ENCODE peak calls at places on chromosomes 2 and 18, in eight cellular contexts. One of them, this sample, is unnamed.

GRCh38 chr2:190574169-190574568 is 39.6 kb upstream of the NEMP2 start:
- DNase-seq in stimulated activated CD4-positive, alpha-beta T cell treated with anti-CD3 and anti-CD28 coated beads, Interleukin-4, amount 100 ng/mL, for 48 hours: no peak
- DNase-seq in AG04449: no peak
- DNase-seq in endodermal cell: no peak
- DNase-seq in midbrain: no peak
- DNase-seq in caudate nucleus: no peak
- DNase-seq in activated CD4-positive, alpha-beta T cell treated with anti-CD3 and anti-CD28 coated beads, Interleukin-2, amount 50 U/mL, for 1 hour: no peak
- DNase-seq in type B pancreatic cell: no peak
- DNase-seq in this sample: no peak

GRCh38 chr18:23037646-23038045 is 97.6 kb upstream of the CABLES1 start:
- DNase-seq in stimulated activated CD4-positive, alpha-beta T cell treated with anti-CD3 and anti-CD28 coated beads, Interleukin-4, amount 100 ng/mL, for 48 hours: no peak
- DNase-seq in AG04449: no peak
- DNase-seq in endodermal cell: peak
- DNase-seq in midbrain: no peak
- DNase-seq in caudate nucleus: no peak
- DNase-seq in activated CD4-positive, alpha-beta T cell treated with anti-CD3 and anti-CD28 coated beads, Interleukin-2, amount 50 U/mL, for 1 hour: no peak
- DNase-seq in type B pancreatic cell: no peak
- DNase-seq in this sample: no peak

GRCh38 chr2:160794926-160795325 is 301.3 kb upstream of the RBMS1 start:
- DNase-seq in stimulated activated CD4-positive, alpha-beta T cell treated with anti-CD3 and anti-CD28 coated beads, Interleukin-4, amount 100 ng/mL, for 48 hours: no peak
- DNase-seq in AG04449: no peak
- DNase-seq in endodermal cell: no peak
- DNase-seq in midbrain: no peak
- DNase-seq in caudate nucleus: no peak
- DNase-seq in activated CD4-positive, alpha-beta T cell treated with anti-CD3 and anti-CD28 coated beads, Interleukin-2, amount 50 U/mL, for 1 hour: no peak
- DNase-seq in type B pancreatic cell: no peak
- DNase-seq in this sample: no peak

GRCh38 chr18:47263828-47264314 is 12.4 kb upstream of the SKOR2 start:
- DNase-seq in stimulated activated CD4-positive, alpha-beta T cell treated with anti-CD3 and anti-CD28 coated beads, Interleukin-4, amount 100 ng/mL, for 48 hours: no peak
- DNase-seq in AG04449: no peak
- DNase-seq in endodermal cell: peak
- DNase-seq in midbrain: no peak
- DNase-seq in caudate nucleus: no peak
- DNase-seq in activated CD4-positive, alpha-beta T cell treated with anti-CD3 and anti-CD28 coated beads, Interleukin-2, amount 50 U/mL, for 1 hour: no peak
- DNase-seq in type B pancreatic cell: no peak
- DNase-seq in this sample: no peak

GRCh38 chr2:137333386-137333972 is 568.1 kb downstream of the THSD7B start:
- DNase-seq in stimulated activated CD4-positive, alpha-beta T cell treated with anti-CD3 and anti-CD28 coated beads, Interleukin-4, amount 100 ng/mL, for 48 hours: no peak
- DNase-seq in AG04449: no peak
- DNase-seq in endodermal cell: no peak
- DNase-seq in midbrain: no peak
- DNase-seq in caudate nucleus: no peak
- DNase-seq in activated CD4-positive, alpha-beta T cell treated with anti-CD3 and anti-CD28 coated beads, Interleukin-2, amount 50 U/mL, for 1 hour: no peak
- DNase-seq in type B pancreatic cell: no peak
- DNase-seq in this sample: no peak

GRCh38 chr2:27217173-27218121 is at the start of gene CAD:
- DNase-seq in stimulated activated CD4-positive, alpha-beta T cell treated with anti-CD3 and anti-CD28 coated beads, Interleukin-4, amount 100 ng/mL, for 48 hours: peak
- DNase-seq in AG04449: no peak
- DNase-seq in endodermal cell: peak
- DNase-seq in midbrain: peak
- DNase-seq in caudate nucleus: peak
- DNase-seq in activated CD4-positive, alpha-beta T cell treated with anti-CD3 and anti-CD28 coated beads, Interleukin-2, amount 50 U/mL, for 1 hour: peak
- DNase-seq in type B pancreatic cell: peak
- DNase-seq in this sample: peak

GRCh38 chr2:63041592-63041991 is 9.0 kb upstream of the OTX1 start:
- DNase-seq in stimulated activated CD4-positive, alpha-beta T cell treated with anti-CD3 and anti-CD28 coated beads, Interleukin-4, amount 100 ng/mL, for 48 hours: no peak
- DNase-seq in AG04449: no peak
- DNase-seq in endodermal cell: no peak
- DNase-seq in midbrain: no peak
- DNase-seq in caudate nucleus: no peak
- DNase-seq in activated CD4-positive, alpha-beta T cell treated with anti-CD3 and anti-CD28 coated beads, Interleukin-2, amount 50 U/mL, for 1 hour: no peak
- DNase-seq in type B pancreatic cell: no peak
- DNase-seq in this sample: no peak

GRCh38 chr2:215884741-215885140 is 128.6 kb downstream of the MREG start:
- DNase-seq in stimulated activated CD4-positive, alpha-beta T cell treated with anti-CD3 and anti-CD28 coated beads, Interleukin-4, amount 100 ng/mL, for 48 hours: no peak
- DNase-seq in AG04449: peak
- DNase-seq in endodermal cell: no peak
- DNase-seq in midbrain: no peak
- DNase-seq in caudate nucleus: no peak
- DNase-seq in activated CD4-positive, alpha-beta T cell treated with anti-CD3 and anti-CD28 coated beads, Interleukin-2, amount 50 U/mL, for 1 hour: no peak
- DNase-seq in type B pancreatic cell: no peak
- DNase-seq in this sample: no peak

GRCh38 chr2:7498927-7499489 is 581.8 kb downstream of the RNF144A start:
- DNase-seq in stimulated activated CD4-positive, alpha-beta T cell treated with anti-CD3 and anti-CD28 coated beads, Interleukin-4, amount 100 ng/mL, for 48 hours: no peak
- DNase-seq in AG04449: no peak
- DNase-seq in endodermal cell: no peak
- DNase-seq in midbrain: no peak
- DNase-seq in caudate nucleus: no peak
- DNase-seq in activated CD4-positive, alpha-beta T cell treated with anti-CD3 and anti-CD28 coated beads, Interleukin-2, amount 50 U/mL, for 1 hour: no peak
- DNase-seq in type B pancreatic cell: no peak
- DNase-seq in this sample: no peak

GRCh38 chr18:23380817-23381216 is 72.3 kb upstream of the RIOK3 start:
- DNase-seq in stimulated activated CD4-positive, alpha-beta T cell treated with anti-CD3 and anti-CD28 coated beads, Interleukin-4, amount 100 ng/mL, for 48 hours: no peak
- DNase-seq in AG04449: no peak
- DNase-seq in endodermal cell: no peak
- DNase-seq in midbrain: no peak
- DNase-seq in caudate nucleus: no peak
- DNase-seq in activated CD4-positive, alpha-beta T cell treated with anti-CD3 and anti-CD28 coated beads, Interleukin-2, amount 50 U/mL, for 1 hour: no peak
- DNase-seq in type B pancreatic cell: no peak
- DNase-seq in this sample: no peak

GRCh38 chr2:25301453-25302352 is 40.0 kb downstream of the DNMT3A start:
- DNase-seq in stimulated activated CD4-positive, alpha-beta T cell treated with anti-CD3 and anti-CD28 coated beads, Interleukin-4, amount 100 ng/mL, for 48 hours: peak
- DNase-seq in AG04449: peak
- DNase-seq in endodermal cell: no peak
- DNase-seq in midbrain: no peak
- DNase-seq in caudate nucleus: no peak
- DNase-seq in activated CD4-positive, alpha-beta T cell treated with anti-CD3 and anti-CD28 coated beads, Interleukin-2, amount 50 U/mL, for 1 hour: peak
- DNase-seq in type B pancreatic cell: no peak
- DNase-seq in this sample: no peak

GRCh38 chr2:7707723-7708122 is 790.5 kb downstream of the RNF144A start:
- DNase-seq in stimulated activated CD4-positive, alpha-beta T cell treated with anti-CD3 and anti-CD28 coated beads, Interleukin-4, amount 100 ng/mL, for 48 hours: no peak
- DNase-seq in AG04449: no peak
- DNase-seq in endodermal cell: no peak
- DNase-seq in midbrain: no peak
- DNase-seq in caudate nucleus: no peak
- DNase-seq in activated CD4-positive, alpha-beta T cell treated with anti-CD3 and anti-CD28 coated beads, Interleukin-2, amount 50 U/mL, for 1 hour: no peak
- DNase-seq in type B pancreatic cell: no peak
- DNase-seq in this sample: no peak

GRCh38 chr18:26548144-26549102 is at the start of gene KCTD1:
- DNase-seq in stimulated activated CD4-positive, alpha-beta T cell treated with anti-CD3 and anti-CD28 coated beads, Interleukin-4, amount 100 ng/mL, for 48 hours: peak
- DNase-seq in AG04449: peak
- DNase-seq in endodermal cell: peak
- DNase-seq in midbrain: peak
- DNase-seq in caudate nucleus: peak
- DNase-seq in activated CD4-positive, alpha-beta T cell treated with anti-CD3 and anti-CD28 coated beads, Interleukin-2, amount 50 U/mL, for 1 hour: peak
- DNase-seq in type B pancreatic cell: peak
- DNase-seq in this sample: peak

GRCh38 chr18:37532917-37533316 is 32.7 kb downstream of the CELF4 start:
- DNase-seq in stimulated activated CD4-positive, alpha-beta T cell treated with anti-CD3 and anti-CD28 coated beads, Interleukin-4, amount 100 ng/mL, for 48 hours: no peak
- DNase-seq in AG04449: no peak
- DNase-seq in endodermal cell: no peak
- DNase-seq in midbrain: no peak
- DNase-seq in caudate nucleus: no peak
- DNase-seq in activated CD4-positive, alpha-beta T cell treated with anti-CD3 and anti-CD28 coated beads, Interleukin-2, amount 50 U/mL, for 1 hour: no peak
- DNase-seq in type B pancreatic cell: no peak
- DNase-seq in this sample: no peak

GRCh38 chr18:44557626-44558151 is 123.0 kb upstream of the SETBP1 start:
- DNase-seq in stimulated activated CD4-positive, alpha-beta T cell treated with anti-CD3 and anti-CD28 coated beads, Interleukin-4, amount 100 ng/mL, for 48 hours: no peak
- DNase-seq in AG04449: no peak
- DNase-seq in endodermal cell: no peak
- DNase-seq in midbrain: no peak
- DNase-seq in caudate nucleus: no peak
- DNase-seq in activated CD4-positive, alpha-beta T cell treated with anti-CD3 and anti-CD28 coated beads, Interleukin-2, amount 50 U/mL, for 1 hour: no peak
- DNase-seq in type B pancreatic cell: no peak
- DNase-seq in this sample: no peak

GRCh38 chr2:83162421-83162820 is 1296.7 kb downstream of the SUCLG1 start:
- DNase-seq in stimulated activated CD4-positive, alpha-beta T cell treated with anti-CD3 and anti-CD28 coated beads, Interleukin-4, amount 100 ng/mL, for 48 hours: no peak
- DNase-seq in AG04449: no peak
- DNase-seq in endodermal cell: no peak
- DNase-seq in midbrain: no peak
- DNase-seq in caudate nucleus: no peak
- DNase-seq in activated CD4-positive, alpha-beta T cell treated with anti-CD3 and anti-CD28 coated beads, Interleukin-2, amount 50 U/mL, for 1 hour: no peak
- DNase-seq in type B pancreatic cell: no peak
- DNase-seq in this sample: no peak

GRCh38 chr2:219724628-219725027 is 97.2 kb downstream of the SLC4A3 start:
- DNase-seq in stimulated activated CD4-positive, alpha-beta T cell treated with anti-CD3 and anti-CD28 coated beads, Interleukin-4, amount 100 ng/mL, for 48 hours: no peak
- DNase-seq in AG04449: no peak
- DNase-seq in endodermal cell: no peak
- DNase-seq in midbrain: no peak
- DNase-seq in caudate nucleus: no peak
- DNase-seq in activated CD4-positive, alpha-beta T cell treated with anti-CD3 and anti-CD28 coated beads, Interleukin-2, amount 50 U/mL, for 1 hour: no peak
- DNase-seq in type B pancreatic cell: no peak
- DNase-seq in this sample: no peak

GRCh38 chr2:8241317-8241716 is 440.5 kb upstream of the ID2 start:
- DNase-seq in stimulated activated CD4-positive, alpha-beta T cell treated with anti-CD3 and anti-CD28 coated beads, Interleukin-4, amount 100 ng/mL, for 48 hours: no peak
- DNase-seq in AG04449: no peak
- DNase-seq in endodermal cell: peak
- DNase-seq in midbrain: no peak
- DNase-seq in caudate nucleus: no peak
- DNase-seq in activated CD4-positive, alpha-beta T cell treated with anti-CD3 and anti-CD28 coated beads, Interleukin-2, amount 50 U/mL, for 1 hour: no peak
- DNase-seq in type B pancreatic cell: peak
- DNase-seq in this sample: no peak

GRCh38 chr2:187264612-187265011 is 183.4 kb downstream of the CALCRL start:
- DNase-seq in stimulated activated CD4-positive, alpha-beta T cell treated with anti-CD3 and anti-CD28 coated beads, Interleukin-4, amount 100 ng/mL, for 48 hours: no peak
- DNase-seq in AG04449: no peak
- DNase-seq in endodermal cell: no peak
- DNase-seq in midbrain: no peak
- DNase-seq in caudate nucleus: no peak
- DNase-seq in activated CD4-positive, alpha-beta T cell treated with anti-CD3 and anti-CD28 coated beads, Interleukin-2, amount 50 U/mL, for 1 hour: no peak
- DNase-seq in type B pancreatic cell: no peak
- DNase-seq in this sample: no peak

GRCh38 chr2:29374823-29375222 is 259.6 kb downstream of the CLIP4 start:
- DNase-seq in stimulated activated CD4-positive, alpha-beta T cell treated with anti-CD3 and anti-CD28 coated beads, Interleukin-4, amount 100 ng/mL, for 48 hours: no peak
- DNase-seq in AG04449: no peak
- DNase-seq in endodermal cell: no peak
- DNase-seq in midbrain: no peak
- DNase-seq in caudate nucleus: no peak
- DNase-seq in activated CD4-positive, alpha-beta T cell treated with anti-CD3 and anti-CD28 coated beads, Interleukin-2, amount 50 U/mL, for 1 hour: no peak
- DNase-seq in type B pancreatic cell: no peak
- DNase-seq in this sample: no peak

GRCh38 chr18:70450658-70451253 is 161.9 kb downstream of the SOCS6 start:
- DNase-seq in stimulated activated CD4-positive, alpha-beta T cell treated with anti-CD3 and anti-CD28 coated beads, Interleukin-4, amount 100 ng/mL, for 48 hours: no peak
- DNase-seq in AG04449: no peak
- DNase-seq in endodermal cell: no peak
- DNase-seq in midbrain: no peak
- DNase-seq in caudate nucleus: no peak
- DNase-seq in activated CD4-positive, alpha-beta T cell treated with anti-CD3 and anti-CD28 coated beads, Interleukin-2, amount 50 U/mL, for 1 hour: no peak
- DNase-seq in type B pancreatic cell: no peak
- DNase-seq in this sample: no peak

GRCh38 chr2:43879261-43879660 is 40.5 kb downstream of the ABCG8 start:
- DNase-seq in stimulated activated CD4-positive, alpha-beta T cell treated with anti-CD3 and anti-CD28 coated beads, Interleukin-4, amount 100 ng/mL, for 48 hours: no peak
- DNase-seq in AG04449: no peak
- DNase-seq in endodermal cell: no peak
- DNase-seq in midbrain: no peak
- DNase-seq in caudate nucleus: no peak
- DNase-seq in activated CD4-positive, alpha-beta T cell treated with anti-CD3 and anti-CD28 coated beads, Interleukin-2, amount 50 U/mL, for 1 hour: no peak
- DNase-seq in type B pancreatic cell: no peak
- DNase-seq in this sample: no peak

GRCh38 chr2:8252997-8253694 is 428.7 kb upstream of the ID2 start:
- DNase-seq in stimulated activated CD4-positive, alpha-beta T cell treated with anti-CD3 and anti-CD28 coated beads, Interleukin-4, amount 100 ng/mL, for 48 hours: no peak
- DNase-seq in AG04449: no peak
- DNase-seq in endodermal cell: peak
- DNase-seq in midbrain: no peak
- DNase-seq in caudate nucleus: no peak
- DNase-seq in activated CD4-positive, alpha-beta T cell treated with anti-CD3 and anti-CD28 coated beads, Interleukin-2, amount 50 U/mL, for 1 hour: no peak
- DNase-seq in type B pancreatic cell: no peak
- DNase-seq in this sample: no peak

GRCh38 chr18:68803371-68803770 is 5.5 kb downstream of the CCDC102B start:
- DNase-seq in stimulated activated CD4-positive, alpha-beta T cell treated with anti-CD3 and anti-CD28 coated beads, Interleukin-4, amount 100 ng/mL, for 48 hours: no peak
- DNase-seq in AG04449: peak
- DNase-seq in endodermal cell: no peak
- DNase-seq in midbrain: no peak
- DNase-seq in caudate nucleus: no peak
- DNase-seq in activated CD4-positive, alpha-beta T cell treated with anti-CD3 and anti-CD28 coated beads, Interleukin-2, amount 50 U/mL, for 1 hour: no peak
- DNase-seq in type B pancreatic cell: no peak
- DNase-seq in this sample: no peak

GRCh38 chr2:9556121-9556869 is 665 bp upstream of the ADAM17 start:
- DNase-seq in stimulated activated CD4-positive, alpha-beta T cell treated with anti-CD3 and anti-CD28 coated beads, Interleukin-4, amount 100 ng/mL, for 48 hours: peak
- DNase-seq in AG04449: no peak
- DNase-seq in endodermal cell: no peak
- DNase-seq in midbrain: peak
- DNase-seq in caudate nucleus: no peak
- DNase-seq in activated CD4-positive, alpha-beta T cell treated with anti-CD3 and anti-CD28 coated beads, Interleukin-2, amount 50 U/mL, for 1 hour: no peak
- DNase-seq in type B pancreatic cell: no peak
- DNase-seq in this sample: no peak

GRCh38 chr2:241061275-241061674 is 40.8 kb downstream of the MTERF4 start:
- DNase-seq in stimulated activated CD4-positive, alpha-beta T cell treated with anti-CD3 and anti-CD28 coated beads, Interleukin-4, amount 100 ng/mL, for 48 hours: no peak
- DNase-seq in AG04449: no peak
- DNase-seq in endodermal cell: no peak
- DNase-seq in midbrain: no peak
- DNase-seq in caudate nucleus: no peak
- DNase-seq in activated CD4-positive, alpha-beta T cell treated with anti-CD3 and anti-CD28 coated beads, Interleukin-2, amount 50 U/mL, for 1 hour: no peak
- DNase-seq in type B pancreatic cell: peak
- DNase-seq in this sample: no peak